ENCODE peak calls at places on chromosomes 11 and 22, in four cellular contexts. U, G, K and O are unnamed samples.

GRCh38 chr11:36186340-36186739 is 102.9 kb downstream of the COMMD9 start:
- DNase-seq in U (no peak), G (no peak), K (no peak), O (no peak)

GRCh38 chr11:106670069-106670468 is 348.2 kb downstream of the GUCY1A2 start:
- DNase-seq in U (no peak), G (no peak), K (no peak), O (no peak)

GRCh38 chr11:62431171-62431895 is 12.5 kb downstream of the SCGB1A1 start:
- DNase-seq in U (no peak), G (no peak), K (no peak), O (no peak)

GRCh38 chr22:30782613-30783012 is 87.9 kb downstream of the OSBP2 start:
- DNase-seq in U (no peak), G (no peak), K (no peak), O (no peak)

GRCh38 chr11:132258865-132259264 is 888.5 kb downstream of the NTM start:
- DNase-seq in U (no peak), G (no peak), K (no peak), O (no peak)

GRCh38 chr11:112241486-112241885 is 15.3 kb downstream of the PTS start:
- DNase-seq in U (no peak), G (no peak), K (peak; percentile 12), O (no peak)

GRCh38 chr22:29704528-29705285 is 15.1 kb upstream of the CABP7 start:
- DNase-seq in U (no peak), G (no peak), K (no peak), O (no peak)

GRCh38 chr11:27699242-27699925 is 871 bp downstream of the BDNF start:
- DNase-seq in U (no peak), G (peak; percentile 74), K (no peak), O (no peak)

GRCh38 chr22:48288541-48288940 is 1526.1 kb downstream of the TBC1D22A start:
- DNase-seq in U (no peak), G (no peak), K (no peak), O (no peak)

GRCh38 chr11:65662247-65662801 is 392 bp downstream of the RELA start:
- DNase-seq in U (no peak), G (peak; percentile 60), K (no peak), O (no peak)

GRCh38 chr11:36350137-36350513 is 54.0 kb downstream of the PRR5L start:
- DNase-seq in U (no peak), G (no peak), K (no peak), O (no peak)

GRCh38 chr11:124482362-124483147 is 37.1 kb upstream of the OR8B8 start:
- DNase-seq in U (no peak), G (peak; percentile 15), K (no peak), O (no peak)

GRCh38 chr11:11163256-11163655 is 189.8 kb downstream of the CSNK2A3 start:
- DNase-seq in U (peak; percentile 10), G (no peak), K (no peak), O (no peak)

GRCh38 chr11:99960536-99960935 is 726.6 kb upstream of the ARHGAP42 start:
- DNase-seq in U (no peak), G (no peak), K (no peak), O (no peak)

GRCh38 chr11:66326261-66327111 is 9.6 kb upstream of the CD248 start:
- DNase-seq in U (no peak), G (no peak), K (no peak), O (no peak)

GRCh38 chr11:115198301-115198700 is 305.9 kb downstream of the CADM1 start:
- DNase-seq in U (no peak), G (no peak), K (no peak), O (no peak)

GRCh38 chr11:57800444-57801184 is 39.0 kb downstream of the CTNND1 start:
- DNase-seq in U (peak; percentile 51), G (peak; percentile 85), K (no peak), O (peak; percentile 48)

GRCh38 chr22:40431021-40431420 is 60.6 kb downstream of the SGSM3 start:
- DNase-seq in U (no peak), G (no peak), K (no peak), O (no peak)

GRCh38 chr11:122714484-122714883 is 59.0 kb downstream of the UBASH3B start:
- DNase-seq in U (no peak), G (no peak), K (no peak), O (no peak)

GRCh38 chr22:46660604-46661201 is 40.5 kb downstream of the GRAMD4 start:
- DNase-seq in U (no peak), G (no peak), K (peak; percentile 78), O (no peak)

GRCh38 chr11:40380871-40381270 is 1078.6 kb downstream of the LRRC4C start:
- DNase-seq in U (peak; percentile 0), G (no peak), K (no peak), O (no peak)

GRCh38 chr11:134411887-134412507 is at the start of gene B3GAT1:
- DNase-seq in U (no peak), G (no peak), K (no peak), O (no peak)
- TF ChIP-seq POLR2AphosphoS5 in U (no peak), G (no peak), K (no peak), O (no peak)

GRCh38 chr22:17137226-17137625 is 16.1 kb upstream of the TMEM121B start:
- DNase-seq in U (no peak), G (no peak), K (no peak), O (no peak)

GRCh38 chr22:17137861-17138425 is 16.8 kb upstream of the TMEM121B start:
- DNase-seq in U (no peak), G (no peak), K (no peak), O (no peak)

GRCh38 chr22:17140826-17141771 is 18.0 kb downstream of the HDHD5 start:
- DNase-seq in U (no peak), G (no peak), K (no peak), O (no peak)

GRCh38 chr22:17138451-17139042 is 17.4 kb upstream of the TMEM121B start:
- DNase-seq in U (no peak), G (no peak), K (no peak), O (no peak)

DNA sequence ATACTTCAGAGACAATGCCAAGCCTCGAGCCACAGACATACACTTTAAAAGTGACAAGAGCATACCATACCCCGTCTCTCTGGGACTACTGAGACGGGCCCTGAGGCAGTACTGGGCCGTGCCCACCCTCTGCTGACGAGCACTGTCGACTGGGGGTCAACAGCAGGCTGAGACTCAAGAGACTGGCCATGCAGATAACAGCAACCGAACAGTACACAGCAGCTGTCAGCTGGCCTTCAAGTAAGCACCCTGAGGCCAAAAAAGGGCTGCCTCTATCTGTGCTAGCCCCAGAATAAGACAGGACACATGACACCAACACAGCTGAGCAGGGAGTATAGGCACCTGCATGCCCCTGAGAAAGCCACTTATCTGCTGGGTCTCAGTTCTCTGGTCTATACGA is 18.9 kb upstream of the TMEM121B start:
- DNase-seq in U (no peak), G (no peak), K (no peak), O (no peak)
- H3K4me3 ChIP-seq in U (no peak overlapping the region), G (no peak overlapping the region), K (no peak overlapping the region), O (no peak overlapping the region)

GRCh38 chr11:9142732-9143131 is 51.3 kb upstream of the SCUBE2 start:
- DNase-seq in U (no peak), G (no peak), K (no peak), O (no peak)

GRCh38 chr11:9138612-9139579 is 47.5 kb upstream of the SCUBE2 start:
- DNase-seq in U (peak; percentile 75), G (peak; percentile 98), K (peak; percentile 17), O (no peak)

GRCh38 chr11:9138133-9138453 is 46.7 kb upstream of the SCUBE2 start:
- DNase-seq in U (no peak), G (no peak), K (no peak), O (no peak)

GRCh38 chr11:9137293-9138132 is 46.1 kb upstream of the SCUBE2 start:
- DNase-seq in U (peak; percentile 36), G (peak; percentile 85), K (peak; percentile 83), O (no peak)

GRCh38 chr11:9139628-9140357 is 48.4 kb upstream of the SCUBE2 start:
- DNase-seq in U (no peak), G (no peak), K (no peak), O (no peak)
- H3K27ac ChIP-seq in U (peak overlapping the region; percentile 75), G (peak overlapping the region; percentile 75), K (no peak overlapping the region), O (no peak overlapping the region)

DNA sequence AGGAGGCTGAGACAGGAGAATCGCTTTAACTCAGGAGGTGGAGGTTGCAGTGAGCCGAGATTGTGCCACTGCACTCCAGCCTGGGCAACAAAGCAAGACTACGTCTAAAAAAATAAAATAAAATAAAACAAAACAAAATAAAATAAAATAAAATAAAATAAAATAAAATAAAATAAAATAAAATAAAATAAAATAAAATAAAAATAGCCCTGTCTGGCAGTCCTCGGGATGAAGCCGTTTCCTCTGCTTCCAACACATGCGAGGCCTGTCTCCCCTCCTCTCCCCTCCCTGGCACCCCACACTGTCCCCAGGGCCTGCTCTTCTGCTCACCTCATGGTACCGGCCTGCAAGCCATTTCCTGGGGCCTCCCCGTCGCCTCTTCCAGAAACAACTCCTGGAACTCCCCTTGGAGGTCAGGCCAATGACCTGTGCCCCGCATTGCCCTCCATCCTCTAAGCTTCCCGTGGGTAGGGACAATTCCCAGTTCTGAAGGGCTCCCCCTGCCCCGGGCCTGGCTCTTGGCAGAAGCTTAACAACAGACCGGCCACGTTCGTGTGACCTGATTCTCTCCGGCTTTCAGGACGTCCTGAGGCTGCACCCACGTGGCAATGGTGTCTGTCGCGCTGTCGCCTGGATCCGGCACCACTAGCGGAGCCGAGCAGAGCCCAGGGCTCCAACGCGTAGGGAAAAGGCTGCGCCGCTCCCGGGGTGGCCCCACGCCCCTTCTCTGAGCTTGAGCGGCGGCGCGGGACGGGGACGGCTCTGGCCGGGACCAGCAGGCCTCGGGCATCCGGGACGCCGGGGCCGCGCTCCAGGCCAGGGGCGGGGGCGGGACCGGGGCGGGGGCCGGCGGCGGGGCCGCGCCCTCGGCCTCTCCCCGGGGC is 456 bp upstream of the PARVB start:
- DNase-seq in U (no peak), G (peak; percentile 51), K (peak; percentile 50), O (no peak)
- TF ChIP-seq POLR2AphosphoS5 in U (peak; percentile 17), G (peak; percentile 4), K (no peak), O (no peak)

DNA sequence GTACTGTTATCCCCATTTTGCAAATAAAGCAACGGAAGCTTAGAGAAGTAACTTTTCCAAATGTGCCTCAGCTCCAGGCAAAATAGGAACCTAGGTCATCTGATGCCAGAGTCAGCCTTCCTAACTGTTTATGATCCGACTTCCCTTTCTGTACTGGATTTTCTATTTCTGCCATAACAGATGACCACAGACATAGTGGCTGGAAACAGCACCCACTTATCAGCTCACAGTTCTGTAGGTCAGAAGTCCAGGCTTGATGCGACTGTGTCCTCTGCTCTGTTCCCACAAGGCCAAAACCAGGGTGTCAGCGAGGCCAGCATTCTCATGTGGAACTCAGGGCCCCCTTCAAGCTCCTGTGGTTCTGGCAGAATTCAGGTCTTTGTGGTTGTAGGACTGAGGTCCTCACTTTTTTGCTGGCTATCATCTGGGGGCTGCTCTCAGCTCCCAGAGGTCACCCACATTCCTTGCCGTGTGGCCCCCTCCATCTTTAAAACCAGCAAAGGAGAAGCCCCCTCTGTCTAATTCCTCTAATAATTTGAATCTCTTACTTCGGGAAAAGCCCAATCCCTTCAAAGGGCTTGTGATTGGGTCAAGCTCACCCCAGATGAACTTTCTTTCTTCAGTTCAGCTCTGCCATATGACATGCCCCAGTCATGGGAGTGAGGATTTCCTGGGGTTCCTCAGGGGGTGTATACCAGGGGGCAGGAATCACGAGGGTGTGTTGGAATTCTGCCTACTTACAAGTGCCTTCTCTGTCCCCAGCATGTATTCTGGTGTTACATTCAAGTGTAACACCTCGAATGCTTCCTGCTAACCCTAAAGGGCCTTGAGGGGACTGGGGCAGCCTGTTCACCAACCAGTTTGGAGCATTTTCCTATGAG is 15.3 kb downstream of the KCNJ5 start:
- DNase-seq in U (no peak), G (no peak), K (no peak), O (no peak)
- H3K4me3 ChIP-seq in U (peak overlapping the region; percentile 58), G (no peak overlapping the region), K (no peak overlapping the region), O (peak overlapping the region; percentile 86)

GRCh38 chr11:47552581-47553416 is at the start of gene CELF1:
- DNase-seq in U (peak; percentile 63), G (peak; percentile 90), K (peak; percentile 93), O (no peak)
- H3K27ac ChIP-seq in U (peak within 1 kb of the TSS; percentile 93), G (peak within 1 kb of the TSS; percentile 33), K (peak within 1 kb of the TSS; percentile 96), O (peak within 1 kb of the TSS; percentile 85)